ENCODE peak calls at places on chromosome 1, in six cellular contexts. B, W, C, D, K and V are unnamed samples.
A peak's percentile ranks its signal among the peaks of the same experiment; 100 is the strongest.

GRCh38 chr1:20511518-20512428 is 3.8 kb upstream of the MUL1 start:
- DNase-seq in B (no peak), W (no peak), C (no peak), D (no peak), K (peak; percentile 1), V (no peak)

GRCh38 chr1:30908446-30908885 is at the start of gene SDC3:
- DNase-seq in B (peak; percentile 32), W (peak; percentile 85), C (no peak), D (no peak), K (no peak), V (no peak)

GRCh38 chr1:41783189-41783639 is 135.5 kb downstream of the HIVEP3 start:
- DNase-seq in B (no peak), W (no peak), C (no peak), D (no peak), K (peak; percentile 91), V (no peak)

GRCh38 chr1:234164098-234164709 is 209.1 kb upstream of the COA6 start:
- DNase-seq in B (no peak), W (no peak), C (no peak), D (no peak), K (no peak), V (no peak)

GRCh38 chr1:8317647-8318360 is at the start of gene SLC45A1:
- DNase-seq in B (peak; percentile 85), W (peak; percentile 88), C (peak; percentile 79), D (peak; percentile 45), K (peak; percentile 31), V (peak; percentile 67)

GRCh38 chr1:15541231-15541792 is 14.7 kb downstream of the DNAJC16 start:
- DNase-seq in B (no peak), W (no peak), C (no peak), D (no peak), K (no peak), V (no peak)

GRCh38 chr1:223811634-223812101 is 34.1 kb downstream of the TP53BP2 start:
- DNase-seq in B (no peak), W (no peak), C (no peak), D (no peak), K (peak; percentile 59), V (no peak)

GRCh38 chr1:37940299-37940947 is 6.4 kb downstream of the INPP5B start:
- DNase-seq in B (no peak), W (no peak), C (no peak), D (no peak), K (no peak), V (no peak)

GRCh38 chr1:53956308-53957168 is 10.4 kb downstream of the LRRC42 start:
- DNase-seq in B (no peak), W (no peak), C (no peak), D (peak; percentile 55), K (peak; percentile 64), V (no peak)

GRCh38 chr1:152774875-152775274 is at the start of gene LCE1F:
- DNase-seq in B (no peak), W (no peak), C (no peak), D (no peak), K (peak; percentile 71), V (no peak)

GRCh38 chr1:119982006-119982405 is 85.7 kb upstream of the ADAM30 start:
- DNase-seq in B (no peak), W (no peak), C (no peak), D (no peak), K (peak; percentile 36), V (no peak)

GRCh38 chr1:156894001-156894400 is 483 bp downstream of the PEAR1 start:
- DNase-seq in B (no peak), W (no peak), C (no peak), D (no peak), K (no peak), V (no peak)

GRCh38 chr1:29270881-29271390 is 34.6 kb downstream of the PTPRU start:
- DNase-seq in B (no peak), W (no peak), C (no peak), D (no peak), K (no peak), V (no peak)

GRCh38 chr1:12201343-12202189 is 28.3 kb upstream of the VPS13D start:
- DNase-seq in B (no peak), W (no peak), C (no peak), D (no peak), K (no peak), V (no peak)

GRCh38 chr1:9436258-9436657 is 103.0 kb upstream of the SLC25A33 start:
- DNase-seq in B (no peak), W (no peak), C (no peak), D (no peak), K (peak; percentile 31), V (no peak)

GRCh38 chr1:92299477-92300125 is 742 bp downstream of the RPAP2 start:
- DNase-seq in B (no peak), W (no peak), C (no peak), D (no peak), K (peak; percentile 27), V (no peak)

GRCh38 chr1:11691302-11691914 is at the start of gene DRAXIN:
- DNase-seq in B (no peak), W (peak; percentile 90), C (no peak), D (peak; percentile 58), K (no peak), V (no peak)

GRCh38 chr1:176939993-176940392 is 224.5 kb downstream of the ASTN1 start:
- DNase-seq in B (no peak), W (no peak), C (no peak), D (no peak), K (no peak), V (no peak)

GRCh38 chr1:19569786-19570185 is 74.3 kb upstream of the NBL1 start:
- DNase-seq in B (no peak), W (no peak), C (no peak), D (no peak), K (no peak), V (no peak)

GRCh38 chr1:18886003-18886335 is 16.4 kb downstream of the ALDH4A1 start:
- DNase-seq in B (no peak), W (no peak), C (no peak), D (no peak), K (peak; percentile 84), V (no peak)

GRCh38 chr1:160399544-160400283 is 650 bp upstream of the VANGL2 start:
- DNase-seq in B (no peak), W (peak; percentile 76), C (no peak), D (no peak), K (no peak), V (no peak)

GRCh38 chr1:41455479-41456271 is 28.8 kb downstream of the EDN2 start:
- DNase-seq in B (peak; percentile 76), W (no peak), C (no peak), D (no peak), K (peak; percentile 55), V (no peak)

GRCh38 chr1:185441608-185442007 is 124.6 kb upstream of the IVNS1ABP start:
- DNase-seq in B (no peak), W (no peak), C (no peak), D (no peak), K (peak; percentile 91), V (no peak)

GRCh38 chr1:94247146-94248094 is 10.0 kb upstream of the ARHGAP29 start:
- DNase-seq in B (peak; percentile 85), W (peak; percentile 96), C (peak; percentile 49), D (peak; percentile 59), K (no peak), V (peak; percentile 45)

GRCh38 chr1:113653741-113654140 is 105.5 kb downstream of the PHTF1 start:
- DNase-seq in B (no peak), W (no peak), C (no peak), D (no peak), K (no peak), V (no peak)

GRCh38 chr1:36155560-36156328 is at the start of gene MAP7D1:
- DNase-seq in B (peak; percentile 90), W (peak; percentile 93), C (peak; percentile 78), D (peak; percentile 75), K (peak; percentile 47), V (peak; percentile 83)

GRCh38 chr1:177585492-177586220 is 384.2 kb downstream of the SEC16B start:
- DNase-seq in B (no peak), W (no peak), C (no peak), D (no peak), K (peak; percentile 96), V (no peak)

GRCh38 chr1:163528710-163529348 is 207.1 kb downstream of the NUF2 start:
- DNase-seq in B (no peak), W (peak; percentile 13), C (no peak), D (no peak), K (peak; percentile 24), V (no peak)